ENCODE peak calls at places on chromosomes 5 and 9, in five cellular contexts. L, N, S, T and R are unnamed samples. For H3K36me3, the result is how much of the 10 kb centered on the place peaks cover.

GRCh38 chr5:158880514-158881001 is 219.2 kb downstream of the EBF1 start:
- DNase-seq in T (no peak), S (no peak), N (no peak), L (no peak), R (no peak)

GRCh38 chr5:173834070-173834771 is 53.9 kb upstream of the CPEB4 start:
- DNase-seq in N (no peak), T (no peak), S (no peak), L (no peak), R (no peak)

GRCh38 chr5:76716456-76717157 is 681 bp downstream of the F2R start:
- DNase-seq in S (no peak), N (no peak), T (no peak), L (no peak), R (peak)

GRCh38 chr9:79129865-79130480 is 441.8 kb upstream of the TLE4 start:
- DNase-seq in T (peak), L (no peak), S (peak), N (no peak), R (peak)

GRCh38 chr5:61496406-61497307 is 164.6 kb downstream of the ZSWIM6 start:
- DNase-seq in L (no peak), S (no peak), N (no peak), T (no peak), R (no peak)

GRCh38 chr5:161545701-161546462 is 643 bp downstream of the GABRB2 start:
- DNase-seq in S (no peak), L (no peak), N (peak), T (no peak), R (no peak)

GRCh38 chr5:44565872-44566271 is 176.7 kb upstream of the FGF10 start:
- DNase-seq in S (no peak), T (no peak), L (no peak), N (no peak), R (no peak)

GRCh38 chr5:149599375-149599774 is 18.1 kb downstream of the ARHGEF37 start:
- DNase-seq in T (no peak), S (no peak), N (no peak), L (no peak), R (no peak)

GRCh38 chr5:112419596-112420110 is 576 bp upstream of the EPB41L4A start:
- DNase-seq in N (no peak), L (peak), S (peak), T (peak), R (peak)

GRCh38 chr5:96788112-96788749 is 19.5 kb downstream of the ERAP1 start:
- DNase-seq in N (no peak), L (no peak), T (no peak), S (no peak), R (no peak)

GRCh38 chr5:15682566-15682965 is 182.6 kb downstream of the FBXL7 start:
- DNase-seq in T (no peak), S (no peak), L (no peak), N (no peak), R (no peak)

GRCh38 chr9:27632254-27632653 is 59.0 kb upstream of the C9orf72 start:
- DNase-seq in S (no peak), L (no peak), T (no peak), N (no peak), R (no peak)

GRCh38 chr5:179812997-179813607 is 6.4 kb upstream of the MGAT4B start:
- DNase-seq in T (no peak), N (no peak), L (no peak), S (no peak), R (no peak)

GRCh38 chr5:177355162-177355867 is 2.4 kb upstream of the RGS14 start:
- DNase-seq in L (no peak), T (no peak), S (no peak), N (peak), R (no peak)

GRCh38 chr9:86043999-86044398 is 55.4 kb downstream of the GOLM1 start:
- DNase-seq in N (no peak), T (no peak), S (no peak), L (no peak), R (no peak)

GRCh38 chr5:106784846-106785245 is 885.9 kb downstream of the EFNA5 start:
- DNase-seq in L (no peak), T (no peak), N (no peak), S (no peak), R (no peak)

GRCh38 chr9:122810306-122810946 is 10.5 kb downstream of the OR1K1 start:
- DNase-seq in S (peak), N (peak), T (peak), L (peak), R (peak)

GRCh38 chr5:135955525-135955924 is 742 bp upstream of the LECT2 start:
- DNase-seq in S (no peak), L (no peak), N (no peak), T (no peak), R (no peak)

GRCh38 chr5:107633171-107633901 is 37.4 kb downstream of the EFNA5 start:
- DNase-seq in N (no peak), L (no peak), S (no peak), T (no peak), R (no peak)

GRCh38 chr5:38069360-38069759 is 189.0 kb upstream of the EGFLAM start:
- DNase-seq in L (no peak), S (no peak), T (peak), N (no peak), R (no peak)

GRCh38 chr5:33725846-33726245 is 165.9 kb downstream of the ADAMTS12 start:
- DNase-seq in T (peak), L (no peak), S (no peak), N (no peak), R (no peak)

GRCh38 chr5:72356361-72356760 is 36.2 kb downstream of the PTCD2 start:
- DNase-seq in L (no peak), N (no peak), T (no peak), S (no peak), R (no peak)

GRCh38 chr5:112551437-112552018 is 132.5 kb upstream of the EPB41L4A start:
- DNase-seq in L (no peak), T (peak), N (peak), S (no peak), R (no peak)

GRCh38 chr5:52693279-52693678 is 94.4 kb upstream of the ITGA1 start:
- DNase-seq in S (peak), T (peak), L (no peak), N (peak), R (peak)

GRCh38 chr9:112711050-112711689 is 6.7 kb downstream of the INIP start:
- DNase-seq in N (no peak), S (no peak), L (no peak), T (peak), R (no peak)

GRCh38 chr9:37751186-37751585 is 2.4 kb upstream of the TRMT10B start:
- DNase-seq in S (no peak), L (no peak), T (no peak), N (no peak), R (no peak)

GRCh38 chr9:37747271-37747753 is 6.3 kb upstream of the TRMT10B start:
- DNase-seq in S (no peak), N (peak), T (peak), L (peak), R (no peak)

GRCh38 chr9:37753489-37754190 is at the start of gene TRMT10B:
- DNase-seq in L (no peak), T (peak), S (peak), N (peak), R (peak)

GRCh38 chr9:37749129-37749528 is 4.5 kb upstream of the TRMT10B start:
- DNase-seq in T (no peak), L (no peak), S (no peak), N (no peak), R (no peak)

DNA sequence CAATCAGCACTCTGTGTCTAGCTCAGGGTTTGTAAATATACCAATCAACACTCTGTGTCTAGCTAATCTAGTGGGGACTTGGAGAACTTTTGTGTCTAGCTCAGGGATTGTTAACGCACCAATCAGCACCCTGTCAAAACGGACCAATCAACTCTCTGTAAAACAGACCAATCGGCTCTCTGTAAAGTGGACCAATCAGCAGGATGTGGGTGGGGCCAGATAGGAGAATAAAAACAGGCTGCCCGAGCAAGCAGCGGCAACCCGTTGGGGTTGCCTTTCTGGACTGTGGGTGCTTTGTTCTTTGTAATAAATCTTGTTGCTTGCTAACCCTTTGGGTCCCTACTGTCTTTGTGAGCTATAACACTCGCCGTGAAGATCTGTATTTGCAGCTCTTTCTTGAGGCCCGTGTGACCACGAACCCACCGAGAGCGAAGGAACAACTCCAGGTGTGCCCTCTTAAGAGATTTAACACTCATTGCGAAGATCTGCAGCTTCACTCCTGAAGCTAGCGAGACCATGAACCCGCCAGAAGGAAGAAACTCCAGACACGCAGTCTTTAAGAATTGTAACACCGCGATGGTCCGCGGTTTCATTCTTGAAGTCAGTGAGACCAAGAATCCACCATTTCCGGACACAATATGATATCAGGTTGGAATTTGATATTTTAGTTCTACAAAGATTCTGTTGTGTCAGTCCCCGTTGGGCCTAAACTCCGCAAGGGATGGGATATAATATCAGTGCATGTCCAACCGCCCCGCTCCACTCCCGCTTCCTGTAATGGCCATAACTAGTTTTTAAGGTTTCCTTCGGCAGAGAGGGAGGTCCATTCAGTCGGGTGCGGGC is 738 bp upstream of the TRMT10B start:
- DNase-seq in S (no peak), N (no peak), L (no peak), T (no peak), R (no peak)
- H3K4me3 ChIP-seq in S (peak), N (peak), L (peak), T (no peak), R (peak)

GRCh38 chr9:21804336-21804735 is 1.9 kb downstream of the MTAP start:
- DNase-seq in L (no peak), S (no peak), N (no peak), T (no peak), R (no peak)
- H3K36me3 ChIP-seq in L (under half), S (under half), N (under half), T (under half), R (under half)

GRCh38 chr9:91421022-91421765 is 2.4 kb downstream of the NFIL3 start:
- DNase-seq in L (no peak), T (peak), S (peak), N (no peak), R (peak)
- H3K4me3 ChIP-seq in L (peak), T (peak), S (peak), N (no peak), R (peak)

GRCh38 chr5:31404325-31404724 is 127.6 kb downstream of the DROSHA start:
- DNase-seq in T (no peak), N (no peak), S (no peak), L (no peak), R (no peak)
- H3K36me3 ChIP-seq in T (under half), N (under half), S (half or more), L (under half), R (half or more)

GRCh38 chr9:15889555-15889954 is 336.7 kb downstream of the CCDC171 start:
- DNase-seq in N (no peak), S (no peak), T (no peak), L (no peak), R (no peak)

GRCh38 chr9:15882883-15883282 is 330.0 kb downstream of the CCDC171 start:
- DNase-seq in L (no peak), T (no peak), S (no peak), N (no peak), R (no peak)

GRCh38 chr9:15882328-15882727 is 329.5 kb downstream of the CCDC171 start:
- DNase-seq in L (no peak), N (no peak), S (no peak), T (no peak), R (no peak)

GRCh38 chr9:15885464-15885863 is 332.6 kb downstream of the CCDC171 start:
- DNase-seq in L (no peak), S (no peak), T (no peak), N (no peak), R (no peak)
- H3K4me3 ChIP-seq in L (no peak), S (no peak), T (no peak), N (no peak), R (no peak)